ENCODE peak calls at places on chromosomes 5 and 9, in five cellular contexts. One of them, this sample, is unnamed.

GRCh38 chr5:100902406-100903035 is 561 bp downstream of the ST8SIA4 start:
- DNase-seq in RCC 7860: no peak
- DNase-seq in nephron progenitor cell: no peak
- DNase-seq in fibroblast of mammary gland: no peak
- DNase-seq in NCI-H1694: no peak
- DNase-seq in this sample: peak

GRCh38 chr9:79287152-79287766 is 284.5 kb upstream of the TLE4 start:
- DNase-seq in RCC 7860: no peak
- DNase-seq in nephron progenitor cell: no peak
- DNase-seq in fibroblast of mammary gland: no peak
- DNase-seq in NCI-H1694: no peak
- DNase-seq in this sample: peak

GRCh38 chr9:137308102-137308619 is 6.1 kb upstream of the NRARP start:
- DNase-seq in RCC 7860: no peak
- DNase-seq in nephron progenitor cell: no peak
- DNase-seq in fibroblast of mammary gland: no peak
- DNase-seq in NCI-H1694: no peak
- DNase-seq in this sample: peak

GRCh38 chr9:17291766-17292165 is 156.9 kb downstream of the CNTLN start:
- DNase-seq in RCC 7860: no peak
- DNase-seq in nephron progenitor cell: no peak
- DNase-seq in fibroblast of mammary gland: no peak
- DNase-seq in NCI-H1694: no peak
- DNase-seq in this sample: no peak

GRCh38 chr5:66343370-66344071 is 199.4 kb downstream of the SREK1 start:
- DNase-seq in RCC 7860: no peak
- DNase-seq in nephron progenitor cell: no peak
- DNase-seq in fibroblast of mammary gland: no peak
- DNase-seq in NCI-H1694: no peak
- DNase-seq in this sample: no peak

GRCh38 chr9:133944746-133945135 is 47.4 kb downstream of the VAV2 start:
- DNase-seq in RCC 7860: peak
- DNase-seq in nephron progenitor cell: no peak
- DNase-seq in fibroblast of mammary gland: peak
- DNase-seq in NCI-H1694: no peak
- DNase-seq in this sample: no peak

GRCh38 chr9:1332161-1332560 is 282.0 kb downstream of the DMRT2 start:
- DNase-seq in RCC 7860: no peak
- DNase-seq in nephron progenitor cell: no peak
- DNase-seq in fibroblast of mammary gland: peak
- DNase-seq in NCI-H1694: no peak
- DNase-seq in this sample: no peak

GRCh38 chr9:113482991-113483675 is 19.6 kb downstream of the RGS3 start:
- DNase-seq in RCC 7860: no peak
- DNase-seq in nephron progenitor cell: no peak
- DNase-seq in fibroblast of mammary gland: no peak
- DNase-seq in NCI-H1694: no peak
- DNase-seq in this sample: no peak

GRCh38 chr5:176809544-176810083 is 745 bp upstream of the UNC5A start:
- DNase-seq in RCC 7860: no peak
- DNase-seq in nephron progenitor cell: no peak
- DNase-seq in fibroblast of mammary gland: no peak
- DNase-seq in NCI-H1694: no peak
- DNase-seq in this sample: peak

GRCh38 chr5:85484982-85485574 is 1100.4 kb upstream of the EDIL3 start:
- DNase-seq in RCC 7860: no peak
- DNase-seq in nephron progenitor cell: no peak
- DNase-seq in fibroblast of mammary gland: peak
- DNase-seq in NCI-H1694: no peak
- DNase-seq in this sample: peak

GRCh38 chr5:159362190-159362589 is 31.9 kb upstream of the IL12B start:
- DNase-seq in RCC 7860: no peak
- DNase-seq in nephron progenitor cell: no peak
- DNase-seq in fibroblast of mammary gland: no peak
- DNase-seq in NCI-H1694: no peak
- DNase-seq in this sample: no peak

GRCh38 chr9:130961511-130962300 is 22.7 kb upstream of the FIBCD1 start:
- DNase-seq in RCC 7860: no peak
- DNase-seq in nephron progenitor cell: no peak
- DNase-seq in fibroblast of mammary gland: no peak
- DNase-seq in NCI-H1694: no peak
- DNase-seq in this sample: no peak

GRCh38 chr9:134947265-134947955 is 29.7 kb upstream of the FCN1 start:
- DNase-seq in RCC 7860: no peak
- DNase-seq in nephron progenitor cell: peak
- DNase-seq in fibroblast of mammary gland: no peak
- DNase-seq in NCI-H1694: no peak
- DNase-seq in this sample: no peak

GRCh38 chr9:128702949-128703615 is 779 bp downstream of the PKN3 start:
- DNase-seq in RCC 7860: no peak
- DNase-seq in nephron progenitor cell: peak
- DNase-seq in fibroblast of mammary gland: no peak
- DNase-seq in NCI-H1694: peak
- DNase-seq in this sample: peak

GRCh38 chr9:126334626-126335621 is 8.3 kb downstream of the MVB12B start:
- DNase-seq in RCC 7860: no peak
- DNase-seq in nephron progenitor cell: no peak
- DNase-seq in fibroblast of mammary gland: no peak
- DNase-seq in NCI-H1694: no peak
- DNase-seq in this sample: no peak

GRCh38 chr5:146130440-146131045 is 25.2 kb upstream of the PLAC8L1 start:
- DNase-seq in RCC 7860: no peak
- DNase-seq in nephron progenitor cell: no peak
- DNase-seq in fibroblast of mammary gland: peak
- DNase-seq in NCI-H1694: peak
- DNase-seq in this sample: peak

GRCh38 chr9:132631685-132632084 is 38.1 kb downstream of the DDX31 start:
- DNase-seq in RCC 7860: no peak
- DNase-seq in nephron progenitor cell: no peak
- DNase-seq in fibroblast of mammary gland: no peak
- DNase-seq in NCI-H1694: no peak
- DNase-seq in this sample: no peak

GRCh38 chr9:79221084-79221483 is 350.7 kb upstream of the TLE4 start:
- DNase-seq in RCC 7860: peak
- DNase-seq in nephron progenitor cell: no peak
- DNase-seq in fibroblast of mammary gland: peak
- DNase-seq in NCI-H1694: no peak
- DNase-seq in this sample: no peak

GRCh38 chr9:103941104-103941503 is 153.0 kb upstream of the SMC2 start:
- DNase-seq in RCC 7860: no peak
- DNase-seq in nephron progenitor cell: no peak
- DNase-seq in fibroblast of mammary gland: no peak
- DNase-seq in NCI-H1694: no peak
- DNase-seq in this sample: peak

GRCh38 chr5:176619203-176619568 is 9.2 kb upstream of the GPRIN1 start:
- DNase-seq in RCC 7860: no peak
- DNase-seq in nephron progenitor cell: peak
- DNase-seq in fibroblast of mammary gland: peak
- DNase-seq in NCI-H1694: no peak
- DNase-seq in this sample: peak

GRCh38 chr5:41334758-41335157 is 121.4 kb upstream of the C6 start:
- DNase-seq in RCC 7860: no peak
- DNase-seq in nephron progenitor cell: no peak
- DNase-seq in fibroblast of mammary gland: peak
- DNase-seq in NCI-H1694: no peak
- DNase-seq in this sample: peak

GRCh38 chr5:35233601-35234000 is 3.3 kb upstream of the PRLR start:
- DNase-seq in RCC 7860: no peak
- DNase-seq in nephron progenitor cell: no peak
- DNase-seq in fibroblast of mammary gland: no peak
- DNase-seq in NCI-H1694: no peak
- DNase-seq in this sample: no peak

GRCh38 chr9:105114318-105114717 is 130.1 kb upstream of the SLC44A1 start:
- DNase-seq in RCC 7860: no peak
- DNase-seq in nephron progenitor cell: no peak
- DNase-seq in fibroblast of mammary gland: no peak
- DNase-seq in NCI-H1694: no peak
- DNase-seq in this sample: no peak

GRCh38 chr9:12818431-12819000 is 43.7 kb downstream of the LURAP1L start:
- DNase-seq in RCC 7860: no peak
- DNase-seq in nephron progenitor cell: no peak
- DNase-seq in fibroblast of mammary gland: peak
- DNase-seq in NCI-H1694: no peak
- DNase-seq in this sample: no peak

GRCh38 chr9:99682378-99682777 is 139.3 kb upstream of the NR4A3 start:
- DNase-seq in RCC 7860: no peak
- DNase-seq in nephron progenitor cell: no peak
- DNase-seq in fibroblast of mammary gland: no peak
- DNase-seq in NCI-H1694: no peak
- DNase-seq in this sample: no peak

GRCh38 chr5:178677429-178677828 is 50.6 kb upstream of the CLK4 start:
- DNase-seq in RCC 7860: no peak
- DNase-seq in nephron progenitor cell: no peak
- DNase-seq in fibroblast of mammary gland: no peak
- DNase-seq in NCI-H1694: no peak
- DNase-seq in this sample: no peak

GRCh38 chr5:131706278-131706677 is 71.2 kb upstream of the RAPGEF6 start:
- DNase-seq in RCC 7860: no peak
- DNase-seq in nephron progenitor cell: no peak
- DNase-seq in fibroblast of mammary gland: no peak
- DNase-seq in NCI-H1694: no peak
- DNase-seq in this sample: no peak

GRCh38 chr5:39253211-39253610 is 33.8 kb upstream of the FYB1 start:
- DNase-seq in RCC 7860: no peak
- DNase-seq in nephron progenitor cell: no peak
- DNase-seq in fibroblast of mammary gland: peak
- DNase-seq in NCI-H1694: no peak
- DNase-seq in this sample: no peak

GRCh38 chr5:69042500-69042899 is 51.3 kb upstream of the SLC30A5 start:
- DNase-seq in RCC 7860: no peak
- DNase-seq in nephron progenitor cell: no peak
- DNase-seq in fibroblast of mammary gland: no peak
- DNase-seq in NCI-H1694: no peak
- DNase-seq in this sample: no peak

GRCh38 chr9:20524776-20525175 is 97.5 kb downstream of the MLLT3 start:
- DNase-seq in RCC 7860: no peak
- DNase-seq in nephron progenitor cell: no peak
- DNase-seq in fibroblast of mammary gland: peak
- DNase-seq in NCI-H1694: no peak
- DNase-seq in this sample: peak

GRCh38 chr5:79088507-79088906 is 18.9 kb downstream of the BHMT2 start:
- DNase-seq in RCC 7860: no peak
- DNase-seq in nephron progenitor cell: no peak
- DNase-seq in fibroblast of mammary gland: no peak
- DNase-seq in NCI-H1694: no peak
- DNase-seq in this sample: no peak

GRCh38 chr5:59116231-59116900 is 533.5 kb downstream of the RAB3C start:
- DNase-seq in RCC 7860: no peak
- DNase-seq in nephron progenitor cell: peak
- DNase-seq in fibroblast of mammary gland: no peak
- DNase-seq in NCI-H1694: no peak
- DNase-seq in this sample: no peak

This sample was measured in neural progenitor cell.